ENCODE peak calls at places on chromosomes 4 and X, in seven cellular contexts. One of them, this sample, is unnamed.

GRCh38 chrX:101677028-101677427 is 17.4 kb upstream of the ARMCX2 start:
- DNase-seq in H1: no peak
- DNase-seq in mesendoderm: no peak
- DNase-seq in mesenchymal stem cell: no peak
- DNase-seq in H9: no peak
- DNase-seq in IMR-90: no peak
- DNase-seq in neuronal stem cell: no peak
- DNase-seq in this sample: no peak

GRCh38 chr4:101262683-101263082 is 84.6 kb downstream of the PPP3CA start:
- DNase-seq in H9: no peak
- DNase-seq in neuronal stem cell: peak; percentile 8
- DNase-seq in mesendoderm: no peak
- DNase-seq in IMR-90: no peak
- DNase-seq in H1: no peak
- DNase-seq in mesenchymal stem cell: no peak
- DNase-seq in this sample: no peak

GRCh38 chr4:113872426-113873260 is 106.8 kb downstream of the ARSJ start:
- DNase-seq in H9: no peak
- DNase-seq in neuronal stem cell: no peak
- DNase-seq in mesendoderm: peak; percentile 68
- DNase-seq in IMR-90: peak; percentile 22
- DNase-seq in H1: no peak
- DNase-seq in mesenchymal stem cell: no peak
- DNase-seq in this sample: peak; percentile 9

GRCh38 chrX:123121241-123121640 is 62.8 kb upstream of the GRIA3 start:
- DNase-seq in IMR-90: no peak
- DNase-seq in mesendoderm: no peak
- DNase-seq in neuronal stem cell: no peak
- DNase-seq in H9: no peak
- DNase-seq in H1: no peak
- DNase-seq in mesenchymal stem cell: no peak
- DNase-seq in this sample: no peak

GRCh38 chr4:90185416-90185815 is 58.2 kb downstream of the CCSER1 start:
- DNase-seq in H9: no peak
- DNase-seq in neuronal stem cell: no peak
- DNase-seq in mesendoderm: no peak
- DNase-seq in mesenchymal stem cell: no peak
- DNase-seq in IMR-90: no peak
- DNase-seq in H1: no peak
- DNase-seq in this sample: no peak

GRCh38 chrX:149881081-149881711 is at the start of gene MAGEA8:
- DNase-seq in H1: peak; percentile 62
- DNase-seq in IMR-90: no peak
- DNase-seq in mesendoderm: peak; percentile 15
- DNase-seq in H9: peak; percentile 63
- DNase-seq in neuronal stem cell: no peak
- DNase-seq in mesenchymal stem cell: no peak
- DNase-seq in this sample: peak; percentile 72

GRCh38 chrX:110143454-110144210 is 140.7 kb downstream of the TMEM164 start:
- DNase-seq in neuronal stem cell: no peak
- DNase-seq in H1: no peak
- DNase-seq in IMR-90: no peak
- DNase-seq in H9: no peak
- DNase-seq in mesenchymal stem cell: no peak
- DNase-seq in mesendoderm: no peak
- DNase-seq in this sample: no peak

GRCh38 chrX:106201502-106202178 is 33.5 kb downstream of the PWWP3B start:
- DNase-seq in mesenchymal stem cell: no peak
- DNase-seq in mesendoderm: peak; percentile 73
- DNase-seq in H9: peak; percentile 69
- DNase-seq in H1: peak; percentile 44
- DNase-seq in neuronal stem cell: no peak
- DNase-seq in IMR-90: no peak
- DNase-seq in this sample: no peak

GRCh38 chr4:7390366-7390765 is 44.4 kb downstream of the PSAPL1 start:
- DNase-seq in mesendoderm: no peak
- DNase-seq in mesenchymal stem cell: no peak
- DNase-seq in H1: peak; percentile 20
- DNase-seq in neuronal stem cell: no peak
- DNase-seq in IMR-90: no peak
- DNase-seq in H9: peak; percentile 14
- DNase-seq in this sample: no peak

GRCh38 chrX:149829751-149830191 is 48.0 kb downstream of the MAGEA9 start:
- DNase-seq in H9: no peak
- DNase-seq in neuronal stem cell: peak; percentile 4
- DNase-seq in mesenchymal stem cell: peak; percentile 44
- DNase-seq in mesendoderm: peak; percentile 92
- DNase-seq in IMR-90: peak; percentile 24
- DNase-seq in H1: no peak
- DNase-seq in this sample: no peak

GRCh38 chr4:105808459-105809041 is 86.7 kb upstream of the NPNT start:
- DNase-seq in IMR-90: peak; percentile 88
- DNase-seq in mesendoderm: peak; percentile 18
- DNase-seq in H9: no peak
- DNase-seq in mesenchymal stem cell: peak; percentile 76
- DNase-seq in H1: no peak
- DNase-seq in neuronal stem cell: no peak
- DNase-seq in this sample: peak; percentile 35

GRCh38 chr4:182301736-182302135 is 58.5 kb downstream of the TENM3 start:
- DNase-seq in IMR-90: no peak
- DNase-seq in mesenchymal stem cell: no peak
- DNase-seq in mesendoderm: no peak
- DNase-seq in H9: no peak
- DNase-seq in H1: no peak
- DNase-seq in neuronal stem cell: no peak
- DNase-seq in this sample: no peak

GRCh38 chrX:31854716-31855115 is 782.9 kb upstream of the FTHL17 start:
- DNase-seq in IMR-90: no peak
- DNase-seq in neuronal stem cell: no peak
- DNase-seq in H9: no peak
- DNase-seq in mesendoderm: no peak
- DNase-seq in H1: no peak
- DNase-seq in mesenchymal stem cell: no peak
- DNase-seq in this sample: no peak
- H3K4ac ChIP-seq in IMR-90: no peak overlapping the region
- H3K4ac ChIP-seq in neuronal stem cell: no peak overlapping the region
- H3K4ac ChIP-seq in H9: no peak overlapping the region
- H3K4ac ChIP-seq in mesendoderm: no peak overlapping the region
- H3K4ac ChIP-seq in H1: no peak overlapping the region
- H3K4ac ChIP-seq in mesenchymal stem cell: no peak overlapping the region
- H3K4ac ChIP-seq in this sample: no peak overlapping the region

DNA sequence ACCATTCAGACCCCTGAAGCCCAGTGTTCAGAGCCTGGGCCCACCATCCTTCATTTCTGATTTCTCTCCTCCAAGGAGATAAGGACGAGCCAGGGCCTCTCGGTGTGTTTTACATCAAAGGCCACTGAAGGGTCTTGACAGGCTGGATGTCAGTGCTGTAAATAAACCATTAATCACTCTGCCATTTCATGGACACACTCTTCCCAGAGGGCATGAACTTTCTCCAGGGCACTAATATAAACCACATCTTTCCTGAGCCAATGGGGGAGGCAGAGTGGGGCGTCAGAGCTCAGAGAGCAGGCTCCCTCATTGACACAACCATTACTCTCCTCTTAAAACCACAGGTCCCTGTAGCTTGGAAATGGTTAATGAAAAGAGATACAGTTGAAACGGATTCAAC is 200.7 kb downstream of the CHIC2 start:
- DNase-seq in mesendoderm: no peak
- DNase-seq in mesenchymal stem cell: peak; percentile 48
- DNase-seq in neuronal stem cell: no peak
- DNase-seq in H1: no peak
- DNase-seq in H9: no peak
- DNase-seq in IMR-90: no peak
- DNase-seq in this sample: no peak
- H3K4me2 ChIP-seq in mesendoderm: no peak overlapping the region
- H3K4me2 ChIP-seq in mesenchymal stem cell: no peak overlapping the region
- H3K4me2 ChIP-seq in neuronal stem cell: no peak overlapping the region
- H3K4me2 ChIP-seq in H1: no peak overlapping the region
- H3K4me2 ChIP-seq in H9: no peak overlapping the region
- H3K4me2 ChIP-seq in IMR-90: no peak overlapping the region
- H3K4me2 ChIP-seq in this sample: no peak overlapping the region

DNA sequence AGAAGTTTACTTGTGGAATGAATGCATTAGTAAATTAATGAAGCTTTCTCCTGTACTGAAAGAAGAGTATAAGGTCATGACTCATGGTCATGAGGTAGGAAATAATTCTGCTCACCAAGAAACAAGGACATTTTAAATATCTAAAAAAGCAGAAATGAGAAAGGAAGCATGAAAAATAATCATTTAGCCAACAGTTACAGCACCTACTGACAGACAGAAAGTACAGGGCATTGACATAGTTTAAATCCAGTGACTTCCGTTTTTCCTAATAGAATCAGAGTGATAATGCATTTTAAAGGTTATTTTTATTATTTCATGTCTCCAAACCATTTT is 30.5 kb upstream of the ACSL1 start:
- DNase-seq in H1: no peak
- DNase-seq in IMR-90: no peak
- DNase-seq in neuronal stem cell: no peak
- DNase-seq in mesendoderm: no peak
- DNase-seq in mesenchymal stem cell: no peak
- DNase-seq in H9: no peak
- DNase-seq in this sample: no peak
- H2BK120ac ChIP-seq in H1: no peak overlapping the region
- H2BK120ac ChIP-seq in IMR-90: no peak overlapping the region
- H2BK120ac ChIP-seq in neuronal stem cell: no peak overlapping the region
- H2BK120ac ChIP-seq in mesendoderm: no peak overlapping the region
- H2BK120ac ChIP-seq in mesenchymal stem cell: no peak overlapping the region
- H2BK120ac ChIP-seq in H9: no peak overlapping the region
- H2BK120ac ChIP-seq in this sample: no peak overlapping the region

GRCh38 chr4:3801931-3802550 is 35.9 kb downstream of the ADRA2C start:
- DNase-seq in IMR-90: no peak
- DNase-seq in H1: no peak
- DNase-seq in neuronal stem cell: no peak
- DNase-seq in mesenchymal stem cell: no peak
- DNase-seq in H9: no peak
- DNase-seq in mesendoderm: no peak
- DNase-seq in this sample: no peak
- H3K4ac ChIP-seq in IMR-90: no peak overlapping the region
- H3K4ac ChIP-seq in H1: no peak overlapping the region
- H3K4ac ChIP-seq in neuronal stem cell: no peak overlapping the region
- H3K4ac ChIP-seq in mesenchymal stem cell: no peak overlapping the region
- H3K4ac ChIP-seq in H9: no peak overlapping the region
- H3K4ac ChIP-seq in mesendoderm: no peak overlapping the region
- H3K4ac ChIP-seq in this sample: no peak overlapping the region

DNA sequence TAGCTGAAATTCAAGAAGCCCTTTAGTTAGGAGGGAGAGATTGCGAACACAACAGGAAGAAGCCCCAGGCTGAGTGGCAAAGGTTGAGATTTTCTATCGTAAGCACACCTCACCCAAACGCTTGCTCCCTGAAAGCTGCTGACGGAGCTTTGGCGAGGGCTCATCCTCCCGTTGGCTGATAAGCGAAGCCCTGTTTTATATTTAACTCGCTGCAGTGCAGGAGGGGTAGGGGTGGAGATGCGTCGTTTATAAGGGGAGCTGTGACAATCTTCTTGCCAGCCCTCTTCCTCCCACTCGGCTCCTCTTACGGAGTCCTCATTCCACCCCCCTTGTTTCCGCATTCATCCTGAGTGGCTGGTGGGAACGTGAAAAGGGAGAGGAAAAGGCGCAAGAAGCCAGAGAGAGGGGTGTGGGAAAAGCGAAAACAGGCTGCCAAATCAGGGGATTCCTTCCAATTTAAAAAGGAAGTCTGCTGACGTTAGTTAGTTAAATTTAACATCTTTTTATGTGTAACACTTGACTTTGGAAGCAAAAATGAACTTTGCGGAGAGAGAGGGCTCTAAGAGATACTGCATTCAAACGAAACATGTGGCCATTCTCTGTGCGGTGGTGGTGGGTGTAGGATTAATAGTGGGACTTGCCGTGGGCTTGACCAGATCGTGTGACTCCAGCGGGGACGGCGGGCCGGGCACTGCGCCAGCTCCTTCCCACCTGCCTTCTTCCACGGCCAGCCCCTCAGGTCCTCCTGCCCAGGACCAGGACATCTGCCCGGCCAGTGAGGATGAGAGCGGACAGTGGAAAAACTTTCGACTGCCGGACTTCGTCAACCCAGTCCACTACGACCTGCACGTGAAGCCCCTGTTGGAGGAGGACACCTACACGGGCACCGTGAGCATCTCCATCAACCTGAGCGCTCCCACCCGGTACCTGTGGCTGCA is at the start of gene ENPEP:
- DNase-seq in neuronal stem cell: no peak
- DNase-seq in IMR-90: peak; percentile 36
- DNase-seq in H1: no peak
- DNase-seq in mesenchymal stem cell: no peak
- DNase-seq in mesendoderm: peak; percentile 84
- DNase-seq in H9: peak; percentile 55
- DNase-seq in this sample: peak; percentile 67
- H3K4me2 ChIP-seq in neuronal stem cell: peak within 1 kb of the TSS; percentile 11
- H3K4me2 ChIP-seq in IMR-90: peak within 1 kb of the TSS; percentile 37
- H3K4me2 ChIP-seq in H1: peak within 1 kb of the TSS; percentile 24
- H3K4me2 ChIP-seq in mesenchymal stem cell: peak within 1 kb of the TSS; percentile 39
- H3K4me2 ChIP-seq in mesendoderm: no peak within 1 kb of the TSS
- H3K4me2 ChIP-seq in H9: no peak within 1 kb of the TSS
- H3K4me2 ChIP-seq in this sample: peak within 1 kb of the TSS; percentile 64

DNA sequence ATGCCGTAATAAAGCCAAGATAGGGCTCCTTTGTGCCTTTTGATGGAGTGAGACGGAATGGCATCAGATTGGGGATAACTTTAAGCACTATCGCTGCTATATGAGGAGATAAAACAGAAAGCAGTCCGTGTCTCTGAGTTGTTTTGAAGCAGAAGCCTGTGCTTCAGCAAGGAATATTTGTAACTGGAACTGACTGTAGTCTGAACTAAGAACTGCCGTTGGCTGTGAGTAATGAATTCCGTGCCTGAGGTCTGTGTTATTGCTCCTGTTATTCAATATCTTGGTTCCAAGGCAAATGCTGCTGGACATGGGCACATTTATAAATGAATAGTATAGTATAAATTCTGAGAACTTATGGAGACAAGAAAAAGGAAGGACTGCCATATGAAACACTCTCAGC is 297.3 kb downstream of the ANKRD50 start:
- DNase-seq in IMR-90: peak; percentile 66
- DNase-seq in mesenchymal stem cell: no peak
- DNase-seq in neuronal stem cell: no peak
- DNase-seq in H9: no peak
- DNase-seq in mesendoderm: no peak
- DNase-seq in H1: no peak
- DNase-seq in this sample: no peak
- H2BK120ac ChIP-seq in IMR-90: peak overlapping the region; percentile 75
- H2BK120ac ChIP-seq in mesenchymal stem cell: no peak overlapping the region
- H2BK120ac ChIP-seq in neuronal stem cell: no peak overlapping the region
- H2BK120ac ChIP-seq in H9: no peak overlapping the region
- H2BK120ac ChIP-seq in mesendoderm: no peak overlapping the region
- H2BK120ac ChIP-seq in H1: no peak overlapping the region
- H2BK120ac ChIP-seq in this sample: no peak overlapping the region

This sample was measured in trophoblast cell.